ENCODE peak calls at places on chromosomes 6 and 20, in four cellular contexts. Q is psoas muscle, S is adrenal gland, Z is pancreas. Y is an unnamed sample. For H3K36me3 and H3K27me3, the result is how much of the 10 kb centered on the place peaks cover.

GRCh38 chr20:35610833-35611427 is 4.7 kb upstream of the SPAG4 start:
- DNase-seq in Q (no peak), S (peak), Z (no peak), Y (no peak)

GRCh38 chr6:37259191-37259590 is 1.2 kb upstream of the TMEM217 start:
- DNase-seq in Q (no peak), S (no peak), Z (no peak), Y (no peak)

GRCh38 chr6:89985744-89986493 is 91.7 kb downstream of the GJA10 start:
- DNase-seq in Q (peak), S (no peak), Z (no peak), Y (no peak)

GRCh38 chr20:44143896-44144295 is 43.1 kb downstream of the JPH2 start:
- DNase-seq in Q (no peak), S (no peak), Z (no peak), Y (no peak)

GRCh38 chr6:36347635-36348034 is 10.9 kb upstream of the BNIP5 start:
- DNase-seq in Q (no peak), S (no peak), Z (peak), Y (no peak)

GRCh38 chr6:12369781-12370262 is 79.7 kb downstream of the EDN1 start:
- DNase-seq in Q (no peak), S (no peak), Z (no peak), Y (no peak)

GRCh38 chr6:93849857-93850256 is 430.5 kb upstream of the EPHA7 start:
- DNase-seq in Q (no peak), S (no peak), Z (no peak), Y (no peak)

GRCh38 chr6:77425216-77425615 is 38.1 kb downstream of the HTR1B start:
- DNase-seq in Q (no peak), S (no peak), Z (no peak), Y (no peak)

GRCh38 chr20:4794846-4795245 is 73.1 kb downstream of the PRND start:
- DNase-seq in Q (no peak), S (no peak), Z (no peak), Y (no peak)

GRCh38 chr6:2448826-2449571 is 203.6 kb upstream of the GMDS start:
- DNase-seq in Q (no peak), S (peak), Z (no peak), Y (no peak)

GRCh38 chr20:11891081-11891826 is 26.4 kb upstream of the BTBD3 start:
- DNase-seq in Q (peak), S (peak), Z (peak), Y (no peak)

GRCh38 chr6:138833819-138834539 is 38.1 kb downstream of the ECT2L start:
- DNase-seq in Q (no peak), S (no peak), Z (no peak), Y (no peak)

GRCh38 chr20:235891-236290 is 8.8 kb downstream of the DEFB129 start:
- DNase-seq in Q (no peak), S (no peak), Z (no peak), Y (no peak)

GRCh38 chr20:17958326-17959256 is 10.0 kb downstream of the SNX5 start:
- DNase-seq in Q (no peak), S (no peak), Z (no peak), Y (no peak)
- TF ChIP-seq CTCF in Q (peak), S (peak), Z (no peak), Y (no peak)

GRCh38 chr6:105278035-105278434 is 98.2 kb upstream of the POPDC3 start:
- DNase-seq in Q (peak), S (no peak), Z (no peak), Y (no peak)

GRCh38 chr6:105276374-105276773 is 96.6 kb upstream of the POPDC3 start:
- DNase-seq in Q (no peak), S (no peak), Z (no peak), Y (no peak)

GRCh38 chr6:105280033-105280432 is 100.2 kb upstream of the POPDC3 start:
- DNase-seq in Q (peak), S (no peak), Z (no peak), Y (no peak)

GRCh38 chr6:105278813-105279212 is 99.0 kb upstream of the POPDC3 start:
- DNase-seq in Q (no peak), S (no peak), Z (no peak), Y (no peak)

GRCh38 chr6:105279463-105279862 is 99.6 kb upstream of the POPDC3 start:
- DNase-seq in Q (no peak), S (no peak), Z (no peak), Y (no peak)
- H3K36me3 ChIP-seq in Q (under half), S (under half), Z (under half), Y (under half)

GRCh38 chr6:149975400-149975799 is 11.7 kb downstream of the ULBP1 start:
- DNase-seq in Q (no peak), S (no peak), Z (no peak), Y (no peak)
- H3K27me3 ChIP-seq in Q (under half), S (under half), Z (under half), Y (under half)

GRCh38 chr20:59033093-59033492 is 958 bp upstream of the ATP5F1E start:
- DNase-seq in Q (no peak), S (no peak), Z (no peak), Y (no peak)
- TF ChIP-seq CTCF in Q (no peak), S (no peak), Z (no peak), Y (no peak)

GRCh38 chr20:37230200-37230599 is 31.4 kb downstream of the GHRH start:
- DNase-seq in Q (no peak), S (peak), Z (no peak), Y (peak)

GRCh38 chr20:37228656-37229055 is 33.0 kb downstream of the GHRH start:
- DNase-seq in Q (no peak), S (no peak), Z (no peak), Y (peak)

GRCh38 chr20:37226889-37227288 is 34.7 kb downstream of the GHRH start:
- DNase-seq in Q (peak), S (peak), Z (peak), Y (no peak)

GRCh38 chr20:37229300-37229699 is 32.3 kb downstream of the GHRH start:
- DNase-seq in Q (no peak), S (no peak), Z (no peak), Y (peak)

DNA sequence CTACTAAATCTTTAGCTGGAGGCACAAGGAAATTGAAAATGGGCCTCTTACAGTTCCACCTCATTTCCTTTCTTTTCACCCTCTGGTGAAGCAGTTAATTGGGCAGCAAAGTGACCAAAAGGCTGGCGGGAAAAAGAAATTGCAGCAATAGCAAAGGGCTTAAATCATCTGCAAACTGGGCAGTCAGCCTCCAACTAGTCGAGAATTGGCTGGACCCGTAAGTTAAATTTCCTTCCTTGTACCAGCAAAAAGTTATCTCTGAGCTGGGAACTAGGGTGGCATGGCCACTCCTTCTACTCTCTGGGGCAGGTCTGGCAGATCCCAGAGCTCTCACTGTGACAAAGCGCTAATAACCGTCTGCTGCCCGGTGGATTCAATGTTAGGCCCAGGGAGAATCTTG is 33.5 kb downstream of the GHRH start:
- DNase-seq in Q (no peak), S (no peak), Z (no peak), Y (peak)
- H3K36me3 ChIP-seq in Q (under half), S (half or more), Z (half or more), Y (half or more)

DNA sequence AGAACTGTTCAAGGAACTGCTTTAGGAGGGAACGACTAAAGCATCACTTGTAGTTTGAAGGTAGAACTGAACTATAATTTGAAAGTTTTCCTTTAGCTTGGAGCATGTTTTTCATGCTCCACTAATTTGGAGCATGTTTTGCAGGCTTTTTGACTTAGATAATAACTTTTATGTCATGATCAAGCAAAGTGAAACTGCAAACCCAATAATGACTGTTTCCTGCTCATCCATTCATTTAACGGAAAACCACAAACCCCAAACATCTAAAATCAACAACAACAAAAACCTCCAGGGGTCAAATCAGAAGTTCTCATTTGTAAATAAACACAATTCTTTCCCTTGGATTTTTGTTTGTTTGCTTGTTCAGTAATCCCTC is 2.8 kb downstream of the SIM1 start:
- DNase-seq in Q (no peak), S (no peak), Z (no peak), Y (no peak)
- H3K27me3 ChIP-seq in Q (half or more), S (half or more), Z (under half), Y (half or more)

GRCh38 chr20:47220161-47220582 is 136.3 kb downstream of the ZMYND8 start:
- DNase-seq in Q (peak), S (peak), Z (no peak), Y (no peak)
- TF ChIP-seq CTCF in Q (peak), S (peak), Z (no peak), Y (peak)

GRCh38 chr20:17619351-17620093 is 49.6 kb downstream of the DSTN start:
- DNase-seq in Q (no peak), S (peak), Z (peak), Y (peak)
- H3K36me3 ChIP-seq in Q (under half), S (half or more), Z (half or more), Y (half or more)

Y was measured in right atrium auricular region.